ENCODE peak calls at places on chromosomes 12 and 14, in five cellular contexts. F, T, Z, H and R are unnamed samples. For H3K36me3, the result is how much of the 10 kb centered on the place peaks cover.

GRCh38 chr12:42156232-42156631 is 11.6 kb upstream of the GXYLT1 start:
- DNase-seq in F (no peak), T (no peak), Z (no peak), H (no peak), R (no peak)

GRCh38 chr12:76236640-76237039 is 111.6 kb downstream of the BBS10 start:
- DNase-seq in F (no peak), T (no peak), Z (peak), H (no peak), R (peak)

GRCh38 chr12:71626098-71626497 is 37.5 kb downstream of the ZFC3H1 start:
- DNase-seq in F (no peak), T (no peak), Z (no peak), H (no peak), R (no peak)

GRCh38 chr12:3377056-3377455 is 113.9 kb upstream of the PRMT8 start:
- DNase-seq in F (no peak), T (no peak), Z (no peak), H (no peak), R (no peak)

GRCh38 chr14:26427059-26427458 is 170.8 kb downstream of the NOVA1 start:
- DNase-seq in F (no peak), T (no peak), Z (no peak), H (no peak), R (no peak)

GRCh38 chr12:70031046-70031445 is 206.0 kb downstream of the MYRFL start:
- DNase-seq in F (no peak), T (no peak), Z (no peak), H (no peak), R (no peak)

GRCh38 chr12:80056845-80057244 is 42.5 kb upstream of the OTOGL start:
- DNase-seq in F (no peak), T (no peak), Z (no peak), H (no peak), R (no peak)

GRCh38 chr12:66217342-66217929 is 28.4 kb downstream of the IRAK3 start:
- DNase-seq in F (no peak), T (no peak), Z (no peak), H (no peak), R (no peak)

DNA sequence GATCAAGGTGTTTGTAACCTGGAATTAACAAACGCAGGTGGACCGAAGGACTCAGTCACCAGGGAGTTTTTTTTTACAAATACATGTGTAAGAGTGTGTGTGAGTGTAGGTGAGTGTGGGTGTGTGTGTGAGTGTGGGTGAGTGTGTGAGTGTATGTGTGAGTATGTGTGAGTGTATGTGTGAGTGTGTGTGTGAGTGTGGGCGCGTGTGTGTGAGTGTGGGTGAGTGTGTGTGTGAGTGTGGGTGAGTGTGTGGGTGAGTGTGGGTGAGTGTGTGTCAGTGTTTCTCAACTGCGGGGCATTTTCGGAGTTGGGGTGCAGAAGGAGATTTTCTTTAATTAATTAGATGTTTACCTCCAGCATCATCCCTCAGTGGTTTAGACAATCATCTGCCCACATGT is 1178.8 kb downstream of the VRK1 start:
- DNase-seq in F (no peak), T (no peak), Z (no peak), H (no peak), R (no peak)
- H3K4me3 ChIP-seq in F (no peak), T (no peak), Z (peak), H (no peak), R (no peak)

GRCh38 chr14:43200519-43200918 is 1306.6 kb downstream of the FSCB start:
- DNase-seq in F (no peak), T (no peak), Z (no peak), H (no peak), R (no peak)

GRCh38 chr14:43198465-43198864 is 1308.6 kb downstream of the FSCB start:
- DNase-seq in F (no peak), T (no peak), Z (no peak), H (no peak), R (no peak)
- H3K36me3 ChIP-seq in F (under half), T (under half), Z (under half), H (under half), R (under half)

GRCh38 chr12:53951577-53952334 is 2.9 kb upstream of the HOXC12 start:
- DNase-seq in F (no peak), T (no peak), Z (no peak), H (no peak), R (no peak)
- H3K4me3 ChIP-seq in F (no peak), T (no peak), Z (no peak), H (no peak), R (no peak)

GRCh38 chr12:109469516-109469915 is 7.6 kb downstream of the KCTD10 start:
- DNase-seq in F (no peak), T (no peak), Z (no peak), H (no peak), R (no peak)
- H3K36me3 ChIP-seq in F (under half), T (under half), Z (half or more), H (under half), R (under half)